ENCODE peak calls at places on chromosomes 5 and 9, in eight cellular contexts. D is CD8-positive, alpha-beta T cell; N is HFF-Myc; M is uterus; C is astrocyte; R is fibroblast of mammary gland; G is astrocyte of the cerebellum; H is esophagus squamous epithelium. U is an unnamed sample.

GRCh38 chr9:130220351-130220750 is 45.2 kb upstream of the HMCN2 start:
- DNase-seq in D (no peak), N (no peak), M (peak), C (no peak), R (no peak), G (no peak), H (no peak), U (no peak)

GRCh38 chr9:91338681-91339080 is 23.0 kb downstream of the AUH start:
- DNase-seq in D (no peak), N (no peak), M (no peak), C (no peak), R (no peak), G (no peak), H (no peak), U (no peak)

GRCh38 chr5:172925336-172925948 is 33.8 kb upstream of the RPL26L1 start:
- DNase-seq in D (no peak), N (no peak), M (no peak), C (no peak), R (no peak), G (no peak), H (no peak), U (no peak)

GRCh38 chr5:169970911-169971436 is 9.3 kb downstream of the INSYN2B start:
- DNase-seq in D (no peak), N (peak), M (no peak), C (peak), R (peak), G (peak), H (no peak), U (peak)

GRCh38 chr5:81315336-81315735 is 13.9 kb downstream of the ZCCHC9 start:
- DNase-seq in D (no peak), N (no peak), M (no peak), C (peak), R (peak), G (peak), H (no peak), U (peak)

GRCh38 chr5:65121880-65122436 is 353.2 kb downstream of the CWC27 start:
- DNase-seq in D (no peak), N (peak), M (no peak), C (peak), R (peak), G (no peak), H (no peak), U (no peak)

GRCh38 chr5:35664584-35664983 is 46.9 kb downstream of the SPEF2 start:
- DNase-seq in D (no peak), N (no peak), M (no peak), C (no peak), R (no peak), G (no peak), H (no peak), U (no peak)

GRCh38 chr5:41707853-41708603 is 162.2 kb downstream of the OXCT1 start:
- DNase-seq in D (no peak), N (peak), M (no peak), C (peak), R (peak), G (peak), H (no peak), U (peak)

GRCh38 chr5:126386146-126386545 is 37.1 kb upstream of the GRAMD2B start:
- DNase-seq in D (no peak), N (no peak), M (no peak), C (peak), R (peak), G (no peak), H (no peak), U (no peak)

GRCh38 chr9:19876569-19877316 is 87.9 kb upstream of the SLC24A2 start:
- DNase-seq in D (no peak), N (no peak), M (no peak), C (no peak), R (peak), G (no peak), H (no peak), U (no peak)

GRCh38 chr9:131809941-131810344 is 70.1 kb upstream of the RAPGEF1 start:
- DNase-seq in D (no peak), N (peak), M (no peak), C (peak), R (peak), G (peak), H (no peak), U (no peak)

GRCh38 chr5:147393866-147394265 is 116.0 kb downstream of the DPYSL3 start:
- DNase-seq in D (no peak), N (no peak), M (no peak), C (no peak), R (no peak), G (no peak), H (no peak), U (no peak)

GRCh38 chr5:43036409-43036808 is 3.7 kb downstream of the ANXA2R start:
- DNase-seq in D (no peak), N (no peak), M (no peak), C (no peak), R (no peak), G (no peak), H (no peak), U (no peak)

GRCh38 chr5:137360607-137361006 is 138.5 kb downstream of the SPOCK1 start:
- DNase-seq in D (no peak), N (no peak), M (no peak), C (no peak), R (peak), G (no peak), H (no peak), U (no peak)

GRCh38 chr9:100641166-100641565 is 63.3 kb downstream of the CAVIN4 start:
- DNase-seq in D (no peak), N (no peak), M (no peak), C (no peak), R (no peak), G (no peak), H (no peak), U (no peak)

GRCh38 chr5:89277791-89278190 is 394.8 kb upstream of the MEF2C start:
- DNase-seq in D (no peak), N (no peak), M (no peak), C (peak), R (peak), G (no peak), H (no peak), U (peak)

GRCh38 chr9:130129425-130130061 is 42.7 kb upstream of the NCS1 start:
- DNase-seq in D (no peak), N (no peak), M (no peak), C (peak), R (no peak), G (no peak), H (no peak), U (no peak)

GRCh38 chr5:178284095-178284675 is 51.6 kb upstream of the PHYKPL start:
- DNase-seq in D (no peak), N (peak), M (no peak), C (no peak), R (peak), G (no peak), H (no peak), U (no peak)

GRCh38 chr5:160922311-160922710 is 70.3 kb upstream of the ATP10B start:
- DNase-seq in D (no peak), N (no peak), M (no peak), C (no peak), R (no peak), G (no peak), H (no peak), U (no peak)

GRCh38 chr5:52428977-52429474 is 358.7 kb upstream of the ITGA1 start:
- DNase-seq in D (no peak), N (no peak), M (no peak), C (no peak), R (no peak), G (no peak), H (no peak), U (no peak)

GRCh38 chr5:458547-459353 is 15.8 kb downstream of the EXOC3 start:
- DNase-seq in D (no peak), N (no peak), M (no peak), C (peak), R (peak), G (no peak), H (no peak), U (peak)

GRCh38 chr9:33813712-33814641 is 3.0 kb upstream of the UBE2R2 start:
- DNase-seq in D (no peak), N (no peak), M (no peak), C (peak), R (peak), G (no peak), H (no peak), U (peak)

GRCh38 chr9:110048473-110048975 is 159.4 kb downstream of the C9orf152 start:
- DNase-seq in D (peak), N (no peak), M (peak), C (peak), R (peak), G (no peak), H (peak), U (no peak)

GRCh38 chr9:110047955-110048472 is 159.9 kb downstream of the C9orf152 start:
- DNase-seq in D (no peak), N (no peak), M (no peak), C (no peak), R (no peak), G (no peak), H (no peak), U (no peak)

GRCh38 chr9:110048976-110049698 is 158.8 kb downstream of the C9orf152 start:
- DNase-seq in D (no peak), N (no peak), M (peak), C (no peak), R (no peak), G (no peak), H (no peak), U (no peak)

GRCh38 chr9:110049699-110050450 is 158.1 kb downstream of the C9orf152 start:
- DNase-seq in D (no peak), N (no peak), M (peak), C (no peak), R (no peak), G (no peak), H (no peak), U (no peak)

GRCh38 chr9:110050925-110051355 is 157.0 kb downstream of the C9orf152 start:
- DNase-seq in D (no peak), N (no peak), M (peak), C (peak), R (peak), G (peak), H (no peak), U (peak)
- H3K4me3 ChIP-seq in D (no peak), N (peak), M (no peak), C (peak), R (peak), G (peak), H (peak), U (peak)

DNA sequence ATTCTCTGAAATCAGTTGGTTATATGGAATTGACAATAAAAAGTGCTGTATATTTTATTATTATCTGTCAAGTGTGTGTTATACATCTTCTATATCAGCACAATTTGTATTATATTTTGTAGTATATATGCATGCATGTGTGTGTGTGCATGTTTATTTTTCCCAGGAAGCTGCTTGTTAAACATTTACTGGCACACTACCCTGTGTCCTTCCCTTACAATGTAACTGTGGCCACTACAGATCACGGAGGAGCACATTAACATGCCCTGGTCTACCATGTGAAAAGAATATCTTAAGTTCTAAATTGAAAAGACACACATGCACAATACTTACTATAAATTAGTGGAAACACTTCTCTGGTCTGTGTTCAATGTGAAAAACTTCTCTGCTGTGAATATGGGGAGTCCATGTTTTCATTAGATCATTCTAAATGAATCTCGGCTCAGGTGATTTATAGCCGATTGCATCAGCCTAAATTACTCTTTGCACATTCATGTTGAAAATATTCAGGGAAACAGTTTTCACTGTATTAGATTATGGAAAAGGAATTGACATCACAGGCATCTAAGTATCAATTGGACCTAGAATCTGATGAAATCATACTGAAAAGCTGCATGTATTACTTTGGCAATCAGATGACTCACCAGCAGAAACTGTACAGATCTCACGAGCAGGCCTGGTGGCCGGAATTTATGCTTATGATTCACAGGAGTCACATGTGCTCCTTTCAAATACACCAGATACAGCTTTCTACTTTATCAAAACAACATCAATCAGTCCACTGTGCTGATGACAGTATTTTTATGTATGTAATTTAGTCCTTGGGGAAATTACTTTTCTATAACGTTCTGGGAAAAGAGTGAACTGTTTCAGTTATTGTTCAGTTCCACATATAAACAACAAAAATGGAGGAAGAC is 39.4 kb downstream of the LURAP1L start:
- DNase-seq in D (no peak), N (peak), M (peak), C (peak), R (peak), G (peak), H (no peak), U (peak)
- TF ChIP-seq CTCF in D (no peak), N (peak), M (peak), C (peak), R (peak), G (peak), H (peak), U (peak)

DNA sequence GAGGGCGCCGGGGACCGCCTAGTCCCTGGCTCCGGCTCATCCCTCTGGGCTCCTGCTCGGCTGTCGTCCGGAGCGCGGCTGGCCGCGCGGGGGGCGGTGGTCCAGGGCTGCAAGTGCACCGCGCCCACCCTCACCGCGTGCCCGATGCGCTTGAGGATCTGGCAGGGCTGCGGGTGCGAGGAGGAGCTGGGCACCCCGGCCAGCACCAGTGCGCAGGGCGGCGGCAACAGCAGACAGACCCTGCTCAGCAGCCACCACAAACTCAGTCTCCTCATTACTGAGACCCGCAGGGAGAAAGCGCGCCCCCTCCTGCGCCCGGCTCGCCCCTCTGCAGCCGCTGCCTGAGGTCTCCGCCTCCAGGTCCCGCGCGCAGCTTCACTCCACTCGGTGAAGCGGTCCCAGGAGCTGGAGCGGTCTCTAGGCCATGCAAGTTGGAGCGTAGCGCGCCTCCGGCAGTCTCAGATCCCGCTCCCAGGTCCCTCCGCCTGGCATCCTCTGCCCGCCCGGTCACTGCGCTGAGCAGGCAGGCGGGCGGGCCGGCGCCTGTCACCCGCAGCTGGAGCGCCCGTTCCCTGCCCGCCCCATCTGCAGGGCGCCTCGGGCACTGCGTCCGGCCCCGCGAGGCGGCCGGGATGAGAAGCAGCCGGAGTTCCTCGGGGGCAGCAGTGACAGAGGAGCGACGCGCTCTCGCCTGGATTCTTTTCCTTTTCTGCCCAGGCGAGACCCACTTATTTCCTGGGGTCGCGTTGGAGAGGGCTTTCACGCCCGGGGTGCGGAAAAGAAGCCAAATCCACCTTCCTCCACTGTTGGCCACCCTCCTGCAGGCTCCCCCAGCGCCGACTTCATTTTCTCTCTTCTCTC is 512 bp downstream of the GRIN3A start:
- DNase-seq in D (no peak), N (no peak), M (no peak), C (no peak), R (no peak), G (no peak), H (no peak), U (no peak)
- H3K4me3 ChIP-seq in D (no peak), N (no peak), M (peak), C (peak), R (no peak), G (peak), H (peak), U (peak)

DNA sequence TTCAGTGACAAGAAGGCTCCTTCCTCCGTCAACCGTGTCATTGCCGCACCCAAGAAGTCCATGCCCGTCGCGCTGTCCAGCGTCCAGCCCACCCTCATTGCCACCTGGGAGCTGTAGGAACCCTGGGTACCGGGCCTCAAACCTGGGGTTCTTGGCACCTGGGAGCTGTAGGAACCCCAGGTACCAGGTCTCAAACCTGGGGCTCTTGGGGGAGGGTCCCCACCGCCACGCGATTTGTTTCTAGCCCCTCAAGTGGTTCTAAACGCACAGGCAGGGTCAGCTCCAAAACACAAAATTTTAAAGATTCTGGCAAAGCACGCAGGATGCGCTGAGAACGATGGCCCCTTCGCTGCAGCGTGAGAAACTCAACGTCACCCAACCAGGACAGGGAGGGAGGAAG is 17.7 kb downstream of the LHX3 start:
- DNase-seq in D (no peak), N (no peak), M (no peak), C (no peak), R (no peak), G (no peak), H (no peak), U (no peak)
- TF ChIP-seq CTCF in D (no peak), N (no peak), M (no peak), C (no peak), R (no peak), G (no peak), H (no peak), U (no peak)

DNA sequence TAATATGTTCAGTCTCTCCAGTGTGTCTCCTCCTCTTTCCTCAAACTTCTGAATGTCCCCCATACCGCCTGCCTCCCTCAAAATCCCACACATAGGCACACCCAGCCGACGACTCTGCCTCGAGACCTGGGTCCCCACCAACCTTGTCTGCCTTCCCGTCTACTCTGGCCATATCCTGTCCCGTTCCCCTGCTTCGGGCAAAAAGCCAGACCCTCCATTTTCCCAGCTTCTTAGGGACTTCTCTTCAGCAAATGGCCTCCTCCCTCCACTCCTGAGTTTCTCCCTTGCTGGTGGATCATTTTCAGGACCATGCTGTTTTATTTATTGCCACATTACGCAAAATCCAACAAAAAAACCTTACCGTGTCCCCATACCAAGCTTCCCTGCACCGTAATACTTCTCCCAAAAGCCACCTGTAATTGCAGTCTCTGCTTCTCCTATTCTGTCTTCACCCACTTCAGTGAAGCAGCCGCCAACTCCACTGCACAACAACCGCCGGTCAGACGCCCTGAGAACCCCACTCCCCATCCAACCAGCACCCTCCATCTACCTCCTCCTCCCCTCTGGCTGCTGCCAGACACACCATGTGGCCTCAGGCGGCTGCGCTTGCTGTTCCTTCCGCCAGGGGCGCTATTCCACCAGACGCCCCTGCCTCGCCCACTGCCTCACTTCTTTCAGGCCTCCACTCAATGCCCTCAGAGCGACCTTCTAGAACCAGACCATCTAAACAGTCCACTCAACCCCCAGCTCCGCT is 117.0 kb downstream of the TRPM6 start:
- DNase-seq in D (no peak), N (no peak), M (no peak), C (no peak), R (peak), G (no peak), H (no peak), U (no peak)
- H3K4me3 ChIP-seq in D (no peak), N (no peak), M (no peak), C (no peak), R (no peak), G (no peak), H (no peak), U (no peak)